ENCODE peak calls at places on chromosomes 2 and 18, in eight cellular contexts. X is brain microvascular endothelial cell, C is uterus, T is psoas muscle, E is coronary artery, F is mesendoderm, U is OCI-LY7, K is upper lobe of right lung. A is an unnamed sample.

GRCh38 chr2:1625281-1626001 is 118.9 kb downstream of the PXDN start:
- DNase-seq in X (peak; percentile 61), K (peak; percentile 83), E (peak; percentile 71), C (peak; percentile 65), T (peak; percentile 70), F (peak; percentile 88), U (no peak), A (peak; percentile 75)

GRCh38 chr2:9010866-9011265 is 7.4 kb upstream of the MBOAT2 start:
- DNase-seq in E (no peak), U (no peak), F (no peak), X (peak; percentile 13), K (no peak), T (no peak), C (no peak), A (no peak)

GRCh38 chr2:109466674-109467575 is 146.8 kb downstream of the SEPTIN10 start:
- DNase-seq in U (no peak), F (no peak), X (peak; percentile 71), T (no peak), E (peak; percentile 72), K (peak; percentile 26), C (no peak), A (no peak)

GRCh38 chr18:77065221-77065981 is 67.2 kb downstream of the MBP start:
- DNase-seq in F (no peak), T (peak; percentile 79), U (no peak), K (peak; percentile 83), X (peak; percentile 97), E (no peak), C (no peak), A (peak; percentile 75)

GRCh38 chr2:106868199-106868598 is 17.8 kb downstream of the ST6GAL2 start:
- DNase-seq in T (no peak), X (no peak), F (peak; percentile 61), C (no peak), K (no peak), E (no peak), U (no peak), A (no peak)

GRCh38 chr18:7729858-7730257 is 162.7 kb downstream of the PTPRM start:
- DNase-seq in X (no peak), F (no peak), C (no peak), U (no peak), T (no peak), E (no peak), K (no peak), A (no peak)

GRCh38 chr18:36610716-36611115 is 218.1 kb downstream of the TPGS2 start:
- DNase-seq in T (no peak), X (no peak), K (no peak), U (no peak), E (peak; percentile 4), F (peak; percentile 74), C (no peak), A (no peak)

GRCh38 chr2:192197387-192197786 is 2.7 kb upstream of the TMEFF2 start:
- DNase-seq in C (no peak), E (no peak), T (no peak), K (no peak), X (peak; percentile 11), F (no peak), U (no peak), A (no peak)

GRCh38 chr2:20103514-20103913 is 52.1 kb upstream of the LAPTM4A start:
- DNase-seq in F (peak; percentile 35), X (peak; percentile 25), E (no peak), T (no peak), C (no peak), K (no peak), U (no peak), A (no peak)

GRCh38 chr2:135875491-135876065 is 665 bp downstream of the MCM6 start:
- DNase-seq in T (peak; percentile 67), K (peak; percentile 82), F (peak; percentile 76), C (peak; percentile 29), E (peak; percentile 76), X (peak; percentile 60), U (peak; percentile 70), A (peak; percentile 88)

GRCh38 chr2:206701952-206702630 is 16.1 kb downstream of the DYTN start:
- DNase-seq in T (no peak), E (no peak), U (no peak), X (no peak), K (no peak), C (no peak), F (peak; percentile 10), A (no peak)

GRCh38 chr2:157918319-157918718 is 42.2 kb upstream of the ACVR1 start:
- DNase-seq in U (no peak), K (no peak), F (no peak), T (no peak), E (no peak), C (no peak), X (no peak), A (no peak)

GRCh38 chr2:207491086-207491485 is 38.7 kb upstream of the CREB1 start:
- DNase-seq in C (no peak), E (no peak), K (no peak), U (no peak), F (no peak), X (no peak), T (no peak), A (no peak)

GRCh38 chr2:121258066-121258465 is 26.9 kb downstream of the TFCP2L1 start:
- DNase-seq in K (no peak), F (no peak), U (no peak), C (no peak), T (no peak), X (no peak), E (no peak), A (no peak)

GRCh38 chr2:238439093-238439849 is 12.5 kb downstream of the ASB1 start:
- DNase-seq in U (no peak), X (peak; percentile 98), C (peak; percentile 36), F (peak; percentile 28), K (no peak), T (no peak), E (peak; percentile 78), A (no peak)

GRCh38 chr2:16773080-16773713 is 107.6 kb upstream of the CYRIA start:
- DNase-seq in U (peak; percentile 56), T (no peak), X (peak; percentile 57), C (no peak), F (peak; percentile 73), E (no peak), K (no peak), A (no peak)

GRCh38 chr2:63378589-63378988 is 209.7 kb downstream of the WDPCP start:
- DNase-seq in C (no peak), X (no peak), U (no peak), E (no peak), K (no peak), F (no peak), T (no peak), A (no peak)

GRCh38 chr2:101679037-101679726 is 18.3 kb upstream of the MAP4K4 start:
- DNase-seq in X (peak; percentile 88), U (no peak), K (no peak), F (no peak), E (no peak), C (no peak), T (no peak), A (no peak)

GRCh38 chr2:130911482-130911881 is 74.8 kb downstream of the ARHGEF4 start:
- DNase-seq in C (no peak), U (no peak), K (no peak), T (no peak), F (no peak), X (no peak), E (no peak), A (no peak)

GRCh38 chr2:179129574-179130238 is 79.8 kb upstream of the CCDC141 start:
- DNase-seq in C (no peak), E (no peak), U (peak; percentile 42), K (no peak), F (peak; percentile 4), T (no peak), X (no peak), A (no peak)

DNA sequence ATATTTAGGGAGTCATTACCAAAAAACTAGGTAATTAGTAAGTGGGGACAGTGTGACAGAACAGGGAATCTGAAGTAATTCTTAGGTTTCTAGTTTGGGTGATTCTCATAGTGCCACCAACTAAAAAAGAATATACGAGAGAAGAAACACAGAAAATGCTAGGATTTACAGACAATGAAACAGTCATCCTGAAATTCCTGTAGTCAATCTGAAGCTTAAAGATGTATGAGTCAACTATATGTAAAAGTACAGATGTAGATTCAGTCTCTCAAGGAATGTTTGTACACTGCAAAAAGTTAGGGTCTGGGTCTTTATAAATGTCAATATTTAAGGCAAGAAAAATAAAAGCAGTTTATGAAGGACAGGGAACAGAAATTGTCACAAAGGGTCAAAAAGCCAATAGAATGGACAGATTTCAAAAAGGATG is 107.0 kb downstream of the STRN start:
- DNase-seq in K (no peak), C (no peak), T (no peak), E (no peak), U (no peak), F (no peak), X (no peak), A (no peak)
- H3K27ac ChIP-seq in K (no peak overlapping the region), C (no peak overlapping the region), T (no peak overlapping the region), E (no peak overlapping the region), U (no peak overlapping the region), F (no peak overlapping the region), X (no peak overlapping the region), A (no peak overlapping the region)

GRCh38 chr18:23421277-23421676 is 31.8 kb upstream of the RIOK3 start:
- DNase-seq in C (no peak), E (no peak), U (no peak), F (no peak), T (no peak), X (no peak), K (no peak), A (no peak)
- H3K27ac ChIP-seq in C (no peak overlapping the region), E (no peak overlapping the region), U (no peak overlapping the region), F (no peak overlapping the region), T (no peak overlapping the region), X (no peak overlapping the region), K (no peak overlapping the region), A (no peak overlapping the region)

GRCh38 chr2:231764752-231765151 is 16.3 kb downstream of the PDE6D start:
- DNase-seq in X (no peak), F (no peak), U (no peak), T (no peak), K (no peak), C (no peak), E (no peak), A (no peak)
- H3K27ac ChIP-seq in X (no peak overlapping the region), F (no peak overlapping the region), U (no peak overlapping the region), T (no peak overlapping the region), K (no peak overlapping the region), C (no peak overlapping the region), E (no peak overlapping the region), A (no peak overlapping the region)

GRCh38 chr2:173205375-173205774 is 129.7 kb downstream of the MAP3K20 start:
- DNase-seq in T (peak; percentile 91), U (no peak), X (no peak), F (no peak), K (no peak), C (peak; percentile 90), E (peak; percentile 93), A (peak; percentile 73)
- H3K27ac ChIP-seq in T (peak overlapping the region; percentile 86), U (no peak overlapping the region), X (no peak overlapping the region), F (no peak overlapping the region), K (peak overlapping the region; percentile 24), C (peak overlapping the region; percentile 69), E (peak overlapping the region; percentile 76), A (no peak overlapping the region)

DNA sequence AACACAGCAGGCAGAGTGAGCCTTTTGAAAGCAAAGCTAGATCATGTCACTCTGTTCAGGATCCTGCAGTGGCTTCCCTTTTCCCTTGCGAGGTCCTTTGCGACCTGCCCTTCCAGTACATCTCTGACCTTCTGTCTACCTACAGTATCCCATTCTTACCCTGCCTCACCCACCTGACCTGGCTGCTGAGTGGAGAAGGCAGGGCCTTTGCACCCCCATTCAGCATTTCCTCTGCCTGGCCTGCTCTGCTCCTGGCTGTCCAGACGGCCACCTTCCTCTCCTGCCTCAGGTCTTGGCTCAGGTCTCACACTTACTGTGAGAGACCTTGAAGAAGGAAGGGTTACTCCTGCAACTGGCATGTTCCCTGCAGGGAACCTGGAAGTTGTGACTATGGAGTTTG is 77.4 kb downstream of the MAPRE2 start:
- DNase-seq in X (no peak), K (no peak), T (no peak), E (no peak), C (no peak), F (peak; percentile 23), U (no peak), A (no peak)
- H3K27ac ChIP-seq in X (no peak overlapping the region), K (peak overlapping the region; percentile 63), T (peak overlapping the region; percentile 83), E (peak overlapping the region; percentile 68), C (peak overlapping the region; percentile 52), F (no peak overlapping the region), U (no peak overlapping the region), A (no peak overlapping the region)